ENCODE peak calls at places on chromosomes 4 and X, in four cellular contexts. F is AG10803, A is mucosa of descending colon, I is lung. S is an unnamed sample.

GRCh38 chrX:13090261-13091110 is 46.1 kb upstream of the FAM9C start:
- DNase-seq in F (no peak), A (no peak), I (no peak), S (no peak)

GRCh38 chrX:70446380-70447350 is 2.0 kb downstream of the DLG3 start:
- DNase-seq in F (no peak), A (no peak), I (no peak), S (no peak)

GRCh38 chr4:114481856-114482255 is 116.8 kb upstream of the UGT8 start:
- DNase-seq in F (no peak), A (peak), I (no peak), S (no peak)

GRCh38 chr4:96603635-96604034 is 763.7 kb downstream of the PDHA2 start:
- DNase-seq in F (no peak), A (no peak), I (no peak), S (no peak)

GRCh38 chr4:44928062-44928380 is 201.7 kb upstream of the GNPDA2 start:
- DNase-seq in F (no peak), A (no peak), I (no peak), S (no peak)

GRCh38 chr4:37715889-37716402 is 29.8 kb upstream of the RELL1 start:
- DNase-seq in F (no peak), A (no peak), I (no peak), S (no peak)

GRCh38 chr4:91064157-91064853 is 937.1 kb downstream of the CCSER1 start:
- DNase-seq in F (no peak), A (no peak), I (no peak), S (peak)

GRCh38 chrX:13033193-13033592 is 11.2 kb downstream of the FAM9C start:
- DNase-seq in F (no peak), A (no peak), I (no peak), S (peak)

GRCh38 chr4:76923619-76924357 is 25.8 kb upstream of the SEPTIN11 start:
- DNase-seq in F (no peak), A (no peak), I (no peak), S (peak)

GRCh38 chr4:145285928-145286327 is 105.5 kb upstream of the OTUD4 start:
- DNase-seq in F (peak), A (no peak), I (no peak), S (peak)

GRCh38 chr4:22901631-22902030 is 208.9 kb downstream of the GBA3 start:
- DNase-seq in F (no peak), A (no peak), I (no peak), S (no peak)

GRCh38 chr4:185846550-185847210 is 34.7 kb upstream of the SORBS2 start:
- DNase-seq in F (no peak), A (no peak), I (no peak), S (peak)

GRCh38 chr4:158850800-158851644 is 82.2 kb downstream of the FNIP2 start:
- DNase-seq in F (peak), A (no peak), I (no peak), S (peak)

GRCh38 chr4:176043838-176044588 is 21.6 kb upstream of the WDR17 start:
- DNase-seq in F (no peak), A (no peak), I (no peak), S (no peak)

GRCh38 chrX:67587946-67588624 is 44.3 kb downstream of the AR start:
- DNase-seq in F (no peak), A (no peak), I (no peak), S (peak)

GRCh38 chr4:88017516-88018302 is 10.3 kb downstream of the PKD2 start:
- DNase-seq in F (peak), A (no peak), I (no peak), S (peak)

GRCh38 chrX:84907324-84907946 is 96.2 kb upstream of the APOOL start:
- DNase-seq in F (peak), A (no peak), I (no peak), S (no peak)

GRCh38 chrX:140822184-140822583 is 112.6 kb downstream of the LINC00632 start:
- DNase-seq in F (no peak), A (no peak), I (no peak), S (no peak)

GRCh38 chr4:141004844-141005243 is 128.4 kb downstream of the RNF150 start:
- DNase-seq in F (no peak), A (no peak), I (no peak), S (no peak)

GRCh38 chr4:75327804-75328512 is 186.2 kb downstream of the RCHY1 start:
- DNase-seq in F (no peak), A (no peak), I (no peak), S (peak)

GRCh38 chr4:4405358-4405962 is 18.6 kb downstream of the NSG1 start:
- DNase-seq in F (no peak), A (no peak), I (no peak), S (no peak)

GRCh38 chrX:119762718-119763117 is 4.3 kb downstream of the SOWAHD start:
- DNase-seq in F (peak), A (no peak), I (no peak), S (no peak)

GRCh38 chrX:119760026-119760902 is 1.9 kb downstream of the SOWAHD start:
- DNase-seq in F (no peak), A (no peak), I (no peak), S (no peak)

GRCh38 chrX:119763836-119764387 is 5.5 kb downstream of the SOWAHD start:
- DNase-seq in F (no peak), A (no peak), I (no peak), S (no peak)

GRCh38 chrX:119759333-119759766 is 962 bp downstream of the SOWAHD start:
- DNase-seq in F (no peak), A (peak), I (no peak), S (no peak)

GRCh38 chrX:119763175-119763574 is 4.8 kb downstream of the SOWAHD start:
- DNase-seq in F (peak), A (no peak), I (no peak), S (peak)
- H3K4me3 ChIP-seq in F (no peak), A (no peak), I (no peak), S (no peak)

GRCh38 chrX:42108140-42108503 is 184.8 kb upstream of the CASK start:
- DNase-seq in F (no peak), A (no peak), I (no peak), S (no peak)
- TF ChIP-seq CTCF in F (no peak), A (no peak), I (no peak), S (no peak)

GRCh38 chrX:46220822-46221221 is 324.4 kb downstream of the ZNF674 start:
- DNase-seq in F (no peak), A (no peak), I (no peak), S (no peak)
- H3K4me3 ChIP-seq in F (no peak), A (no peak), I (no peak), S (no peak)

GRCh38 chr4:1992468-1993168 is 16.2 kb downstream of the NELFA start:
- DNase-seq in F (no peak), A (peak), I (no peak), S (no peak)
- TF ChIP-seq CTCF in F (no peak), A (no peak), I (no peak), S (no peak)

GRCh38 chrX:151697537-151697936 is 2.3 kb downstream of the PRRG3 start:
- DNase-seq in F (peak), A (no peak), I (no peak), S (peak)
- H3K4me3 ChIP-seq in F (peak), A (no peak), I (no peak), S (peak)

GRCh38 chr4:123398151-123398802 is 1.7 kb downstream of the SPRY1 start:
- DNase-seq in F (peak), A (peak), I (peak), S (peak)

GRCh38 chr4:123397276-123398150 is 918 bp downstream of the SPRY1 start:
- DNase-seq in F (peak), A (peak), I (peak), S (peak)

GRCh38 chr4:123399638-123400358 is 3.2 kb downstream of the SPRY1 start:
- DNase-seq in F (peak), A (no peak), I (no peak), S (no peak)

GRCh38 chr4:123396294-123397275 is at the start of gene SPRY1:
- DNase-seq in F (peak), A (peak), I (peak), S (peak)

GRCh38 chr4:123398803-123399637 is 2.4 kb downstream of the SPRY1 start:
- DNase-seq in F (peak), A (peak), I (peak), S (peak)
- TF ChIP-seq CTCF in F (peak), A (no peak), I (no peak), S (peak)

GRCh38 chrX:3962511-3963350 is 249.3 kb upstream of the PRKX start:
- DNase-seq in F (no peak), A (no peak), I (no peak), S (no peak)
- H3K4me3 ChIP-seq in F (no peak), A (no peak), I (no peak), S (no peak)

GRCh38 chr4:112189754-112190153 is 41.8 kb upstream of the AP1AR start:
- DNase-seq in F (peak), A (no peak), I (no peak), S (no peak)
- TF ChIP-seq CTCF in F (peak), A (no peak), I (no peak), S (peak)